ENCODE peak calls at places on chromosomes 1 and 21, in seven cellular contexts. One of them, this sample, is unnamed.

GRCh38 chr1:206782448-206782847 is 10.2 kb upstream of the IL10 start:
- DNase-seq in esophagus squamous epithelium: no peak
- DNase-seq in esophagus muscularis mucosa: no peak
- DNase-seq in sigmoid colon: no peak
- DNase-seq in A549: no peak
- DNase-seq in IMR-90: no peak
- DNase-seq in body of pancreas: no peak
- DNase-seq in this sample: no peak

GRCh38 chr1:4003846-4004505 is 103.9 kb upstream of the C1orf174 start:
- DNase-seq in esophagus squamous epithelium: no peak
- DNase-seq in esophagus muscularis mucosa: no peak
- DNase-seq in sigmoid colon: no peak
- DNase-seq in A549: no peak
- DNase-seq in IMR-90: no peak
- DNase-seq in body of pancreas: no peak
- DNase-seq in this sample: no peak

GRCh38 chr1:178939328-178939727 is 68.5 kb upstream of the ANGPTL1 start:
- DNase-seq in esophagus squamous epithelium: no peak
- DNase-seq in esophagus muscularis mucosa: peak
- DNase-seq in sigmoid colon: no peak
- DNase-seq in A549: no peak
- DNase-seq in IMR-90: no peak
- DNase-seq in body of pancreas: no peak
- DNase-seq in this sample: peak

GRCh38 chr1:66951513-66951912 is 26.7 kb downstream of the MIER1 start:
- DNase-seq in esophagus squamous epithelium: no peak
- DNase-seq in esophagus muscularis mucosa: no peak
- DNase-seq in sigmoid colon: no peak
- DNase-seq in A549: no peak
- DNase-seq in IMR-90: peak
- DNase-seq in body of pancreas: no peak
- DNase-seq in this sample: no peak

GRCh38 chr1:111223126-111223443 is 4.4 kb upstream of the CHI3L2 start:
- DNase-seq in esophagus squamous epithelium: no peak
- DNase-seq in esophagus muscularis mucosa: no peak
- DNase-seq in sigmoid colon: no peak
- DNase-seq in A549: no peak
- DNase-seq in IMR-90: no peak
- DNase-seq in body of pancreas: no peak
- DNase-seq in this sample: no peak

GRCh38 chr1:187275985-187276580 is 447.3 kb downstream of the PLA2G4A start:
- DNase-seq in esophagus squamous epithelium: no peak
- DNase-seq in esophagus muscularis mucosa: no peak
- DNase-seq in sigmoid colon: no peak
- DNase-seq in A549: no peak
- DNase-seq in IMR-90: no peak
- DNase-seq in body of pancreas: no peak
- DNase-seq in this sample: no peak

GRCh38 chr1:19274636-19275035 is 13.9 kb downstream of the AKR7A3 start:
- DNase-seq in esophagus squamous epithelium: no peak
- DNase-seq in esophagus muscularis mucosa: no peak
- DNase-seq in sigmoid colon: no peak
- DNase-seq in A549: no peak
- DNase-seq in IMR-90: no peak
- DNase-seq in body of pancreas: no peak
- DNase-seq in this sample: no peak

GRCh38 chr1:109671067-109671466 is 3.2 kb downstream of the GSTM2 start:
- DNase-seq in esophagus squamous epithelium: no peak
- DNase-seq in esophagus muscularis mucosa: no peak
- DNase-seq in sigmoid colon: no peak
- DNase-seq in A549: no peak
- DNase-seq in IMR-90: peak
- DNase-seq in body of pancreas: no peak
- DNase-seq in this sample: no peak

GRCh38 chr1:47478090-47478489 is 40.2 kb downstream of the FOXD2 start:
- DNase-seq in esophagus squamous epithelium: no peak
- DNase-seq in esophagus muscularis mucosa: no peak
- DNase-seq in sigmoid colon: no peak
- DNase-seq in A549: peak
- DNase-seq in IMR-90: no peak
- DNase-seq in body of pancreas: peak
- DNase-seq in this sample: peak

GRCh38 chr21:36166705-36167104 is 10.1 kb downstream of the DOP1B start:
- DNase-seq in esophagus squamous epithelium: no peak
- DNase-seq in esophagus muscularis mucosa: no peak
- DNase-seq in sigmoid colon: no peak
- DNase-seq in A549: no peak
- DNase-seq in IMR-90: no peak
- DNase-seq in body of pancreas: no peak
- DNase-seq in this sample: no peak

GRCh38 chr1:119081705-119082104 is 58.7 kb downstream of the WARS2 start:
- DNase-seq in esophagus squamous epithelium: no peak
- DNase-seq in esophagus muscularis mucosa: no peak
- DNase-seq in sigmoid colon: no peak
- DNase-seq in A549: no peak
- DNase-seq in IMR-90: no peak
- DNase-seq in body of pancreas: no peak
- DNase-seq in this sample: no peak

GRCh38 chr1:236206548-236206947 is 64.2 kb downstream of the GPR137B start:
- DNase-seq in esophagus squamous epithelium: no peak
- DNase-seq in esophagus muscularis mucosa: no peak
- DNase-seq in sigmoid colon: peak
- DNase-seq in A549: no peak
- DNase-seq in IMR-90: no peak
- DNase-seq in body of pancreas: peak
- DNase-seq in this sample: no peak

GRCh38 chr1:27993241-27993640 is 33.5 kb downstream of the XKR8 start:
- DNase-seq in esophagus squamous epithelium: no peak
- DNase-seq in esophagus muscularis mucosa: no peak
- DNase-seq in sigmoid colon: no peak
- DNase-seq in A549: no peak
- DNase-seq in IMR-90: no peak
- DNase-seq in body of pancreas: no peak
- DNase-seq in this sample: no peak

GRCh38 chr1:54927475-54928240 is 40.7 kb upstream of the DHCR24 start:
- DNase-seq in esophagus squamous epithelium: no peak
- DNase-seq in esophagus muscularis mucosa: no peak
- DNase-seq in sigmoid colon: no peak
- DNase-seq in A549: no peak
- DNase-seq in IMR-90: peak
- DNase-seq in body of pancreas: no peak
- DNase-seq in this sample: peak

GRCh38 chr1:110433803-110434202 is 17.1 kb upstream of the PROK1 start:
- DNase-seq in esophagus squamous epithelium: no peak
- DNase-seq in esophagus muscularis mucosa: no peak
- DNase-seq in sigmoid colon: no peak
- DNase-seq in A549: peak
- DNase-seq in IMR-90: peak
- DNase-seq in body of pancreas: peak
- DNase-seq in this sample: no peak

GRCh38 chr1:202283991-202284390 is 57.7 kb downstream of the UBE2T start:
- DNase-seq in esophagus squamous epithelium: no peak
- DNase-seq in esophagus muscularis mucosa: no peak
- DNase-seq in sigmoid colon: no peak
- DNase-seq in A549: peak
- DNase-seq in IMR-90: peak
- DNase-seq in body of pancreas: no peak
- DNase-seq in this sample: no peak

GRCh38 chr1:151728151-151728711 is 6.9 kb downstream of the RIIAD1 start:
- DNase-seq in esophagus squamous epithelium: no peak
- DNase-seq in esophagus muscularis mucosa: no peak
- DNase-seq in sigmoid colon: peak
- DNase-seq in A549: no peak
- DNase-seq in IMR-90: peak
- DNase-seq in body of pancreas: no peak
- DNase-seq in this sample: peak

GRCh38 chr1:246565751-246566127 is 322 bp downstream of the TFB2M start:
- DNase-seq in esophagus squamous epithelium: no peak
- DNase-seq in esophagus muscularis mucosa: no peak
- DNase-seq in sigmoid colon: no peak
- DNase-seq in A549: no peak
- DNase-seq in IMR-90: peak
- DNase-seq in body of pancreas: peak
- DNase-seq in this sample: no peak

GRCh38 chr1:68551459-68551858 is 54.6 kb upstream of the DEPDC1 start:
- DNase-seq in esophagus squamous epithelium: no peak
- DNase-seq in esophagus muscularis mucosa: no peak
- DNase-seq in sigmoid colon: no peak
- DNase-seq in A549: no peak
- DNase-seq in IMR-90: no peak
- DNase-seq in body of pancreas: no peak
- DNase-seq in this sample: no peak

GRCh38 chr1:156944848-156945247 is 24.4 kb downstream of the LRRC71 start:
- DNase-seq in esophagus squamous epithelium: no peak
- DNase-seq in esophagus muscularis mucosa: no peak
- DNase-seq in sigmoid colon: no peak
- DNase-seq in A549: no peak
- DNase-seq in IMR-90: no peak
- DNase-seq in body of pancreas: no peak
- DNase-seq in this sample: no peak

GRCh38 chr1:236421850-236422516 is 27.9 kb downstream of the EDARADD start:
- DNase-seq in esophagus squamous epithelium: no peak
- DNase-seq in esophagus muscularis mucosa: no peak
- DNase-seq in sigmoid colon: no peak
- DNase-seq in A549: no peak
- DNase-seq in IMR-90: no peak
- DNase-seq in body of pancreas: no peak
- DNase-seq in this sample: no peak

GRCh38 chr21:36692844-36693143 is 6.1 kb upstream of the SIM2 start:
- DNase-seq in esophagus squamous epithelium: no peak
- DNase-seq in esophagus muscularis mucosa: no peak
- DNase-seq in sigmoid colon: no peak
- DNase-seq in A549: no peak
- DNase-seq in IMR-90: no peak
- DNase-seq in body of pancreas: no peak
- DNase-seq in this sample: no peak

GRCh38 chr1:153548722-153549695 is at the start of gene S100A3:
- DNase-seq in esophagus squamous epithelium: no peak
- DNase-seq in esophagus muscularis mucosa: no peak
- DNase-seq in sigmoid colon: peak
- DNase-seq in A549: peak
- DNase-seq in IMR-90: peak
- DNase-seq in body of pancreas: peak
- DNase-seq in this sample: peak

GRCh38 chr21:46368533-46369285 is 44.8 kb downstream of the PCNT start:
- DNase-seq in esophagus squamous epithelium: no peak
- DNase-seq in esophagus muscularis mucosa: no peak
- DNase-seq in sigmoid colon: no peak
- DNase-seq in A549: no peak
- DNase-seq in IMR-90: no peak
- DNase-seq in body of pancreas: no peak
- DNase-seq in this sample: no peak
- TF ChIP-seq POLR2A in esophagus squamous epithelium: no peak
- TF ChIP-seq POLR2A in esophagus muscularis mucosa: no peak
- TF ChIP-seq POLR2A in sigmoid colon: no peak
- TF ChIP-seq POLR2A in A549: no peak
- TF ChIP-seq POLR2A in IMR-90: no peak
- TF ChIP-seq POLR2A in body of pancreas: no peak
- TF ChIP-seq POLR2A in this sample: no peak

DNA sequence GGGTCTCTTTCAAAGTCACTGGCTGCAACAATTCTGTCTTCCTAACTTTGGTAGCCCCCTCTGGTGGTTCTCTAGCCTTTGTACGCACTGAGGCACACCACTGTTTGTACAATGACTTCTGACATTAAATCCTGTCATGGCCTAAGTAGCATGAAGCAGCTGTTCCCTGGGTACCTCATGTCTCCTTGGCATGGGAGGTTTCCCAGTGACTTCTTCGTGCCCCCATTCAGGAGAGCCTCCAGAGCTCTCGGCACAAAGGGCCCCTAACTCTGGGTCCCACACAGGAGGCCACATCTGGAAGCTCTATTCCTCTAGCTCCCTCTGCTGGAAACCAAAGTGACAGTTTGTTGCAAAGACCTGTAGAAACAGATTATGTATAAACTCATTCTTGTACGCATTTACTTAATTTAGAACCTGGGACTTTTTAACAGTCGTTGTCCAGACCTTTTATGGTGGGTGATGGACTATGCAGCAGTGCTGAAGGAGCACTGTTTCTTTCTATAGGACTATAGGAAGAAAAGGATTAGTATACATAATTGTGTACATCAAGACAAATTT is 13.4 kb downstream of the SWT1 start:
- DNase-seq in esophagus squamous epithelium: no peak
- DNase-seq in esophagus muscularis mucosa: no peak
- DNase-seq in sigmoid colon: no peak
- DNase-seq in A549: peak
- DNase-seq in IMR-90: peak
- DNase-seq in body of pancreas: peak
- DNase-seq in this sample: peak
- H3K4me3 ChIP-seq in esophagus squamous epithelium: no peak
- H3K4me3 ChIP-seq in esophagus muscularis mucosa: no peak
- H3K4me3 ChIP-seq in sigmoid colon: no peak
- H3K4me3 ChIP-seq in A549: no peak
- H3K4me3 ChIP-seq in IMR-90: no peak
- H3K4me3 ChIP-seq in body of pancreas: no peak
- H3K4me3 ChIP-seq in this sample: no peak

GRCh38 chr1:12146343-12147112 is 20.3 kb upstream of the TNFRSF1B start:
- DNase-seq in esophagus squamous epithelium: no peak
- DNase-seq in esophagus muscularis mucosa: no peak
- DNase-seq in sigmoid colon: no peak
- DNase-seq in A549: no peak
- DNase-seq in IMR-90: no peak
- DNase-seq in body of pancreas: no peak
- DNase-seq in this sample: no peak
- TF ChIP-seq POLR2A in esophagus squamous epithelium: no peak
- TF ChIP-seq POLR2A in esophagus muscularis mucosa: no peak
- TF ChIP-seq POLR2A in sigmoid colon: no peak
- TF ChIP-seq POLR2A in A549: no peak
- TF ChIP-seq POLR2A in IMR-90: no peak
- TF ChIP-seq POLR2A in body of pancreas: no peak
- TF ChIP-seq POLR2A in this sample: no peak

DNA sequence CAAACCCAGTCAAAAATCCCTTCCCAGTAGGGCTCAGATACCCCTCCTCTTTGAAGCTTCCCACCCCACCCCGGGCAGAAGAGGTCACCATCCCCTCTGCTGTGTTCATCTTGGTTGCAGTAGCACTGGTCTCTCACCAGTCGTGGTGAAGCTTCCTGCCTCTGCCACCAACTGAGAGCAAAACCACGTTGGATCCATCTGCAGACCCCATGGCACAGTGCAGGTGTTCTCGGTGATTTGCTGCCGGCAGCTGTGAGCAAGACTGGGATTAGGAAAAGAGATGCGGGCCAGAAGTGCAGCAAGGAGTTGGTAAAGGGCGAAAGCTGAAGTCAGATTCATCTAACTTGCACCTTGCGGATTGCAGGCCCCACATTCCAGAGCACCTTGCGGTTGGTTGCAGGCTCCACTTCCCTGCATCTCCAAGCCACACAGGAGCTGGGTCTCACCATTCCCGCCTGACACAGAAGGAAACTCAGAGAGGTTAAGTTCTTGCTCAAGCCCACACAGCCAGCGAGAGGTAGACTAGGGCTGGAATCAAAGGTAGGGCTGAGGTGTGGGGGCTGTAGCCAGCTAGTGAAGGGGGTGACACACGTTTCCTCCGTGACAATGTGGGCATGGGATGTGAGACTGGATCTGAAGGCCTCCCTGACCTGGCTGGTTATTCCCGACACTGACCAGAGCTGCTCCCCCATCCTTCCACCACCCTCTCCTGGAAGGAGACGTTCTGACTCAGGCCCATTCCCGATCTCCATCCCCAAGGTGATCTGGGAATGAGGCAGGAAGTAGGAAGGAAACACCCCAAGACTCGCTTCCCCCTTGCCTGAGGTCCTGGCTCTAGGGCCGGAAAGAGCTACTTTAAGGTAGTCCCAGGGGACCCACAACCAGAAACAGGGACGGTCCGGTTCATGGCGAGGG is 3.3 kb upstream of the FAM110D start:
- DNase-seq in esophagus squamous epithelium: no peak
- DNase-seq in esophagus muscularis mucosa: no peak
- DNase-seq in sigmoid colon: no peak
- DNase-seq in A549: no peak
- DNase-seq in IMR-90: no peak
- DNase-seq in body of pancreas: no peak
- DNase-seq in this sample: peak
- H3K4me3 ChIP-seq in esophagus squamous epithelium: peak
- H3K4me3 ChIP-seq in esophagus muscularis mucosa: peak
- H3K4me3 ChIP-seq in sigmoid colon: no peak
- H3K4me3 ChIP-seq in A549: no peak
- H3K4me3 ChIP-seq in IMR-90: no peak
- H3K4me3 ChIP-seq in body of pancreas: no peak
- H3K4me3 ChIP-seq in this sample: no peak